ENCODE peak calls at places on chromosomes 6 and 20, in six cellular contexts. Z is testis, M is tibial artery, W is adrenal gland, U is HFF-Myc, C is BJ. K is an unnamed sample.

GRCh38 chr6:110495949-110496348 is 19.5 kb upstream of the SLC22A16 start:
- DNase-seq in Z (peak), M (no peak), W (peak), U (no peak), C (no peak), K (no peak)

GRCh38 chr6:48835421-48835958 is 627.6 kb downstream of the MMUT start:
- DNase-seq in Z (no peak), U (peak), C (no peak), M (no peak), W (no peak), K (peak)

GRCh38 chr6:71414486-71414885 is 125.9 kb downstream of the OGFRL1 start:
- DNase-seq in M (no peak), U (no peak), C (no peak), W (no peak), Z (no peak), K (no peak)

GRCh38 chr6:36376183-36376582 is 11.3 kb downstream of the ETV7 start:
- DNase-seq in M (no peak), Z (no peak), C (no peak), W (no peak), U (no peak), K (no peak)

GRCh38 chr6:293185-294174 is 1.2 kb downstream of the DUSP22 start:
- DNase-seq in W (no peak), U (no peak), Z (peak), M (peak), C (no peak), K (no peak)

GRCh38 chr20:49508435-49509199 is 26.1 kb upstream of the KCNB1 start:
- DNase-seq in M (no peak), W (no peak), U (peak), Z (no peak), C (no peak), K (peak)

GRCh38 chr20:63045401-63045800 is 38.6 kb upstream of the BHLHE23 start:
- DNase-seq in C (no peak), U (no peak), Z (no peak), W (no peak), M (no peak), K (no peak)

GRCh38 chr6:132218063-132218696 is 183.1 kb downstream of the MOXD1 start:
- DNase-seq in Z (no peak), C (no peak), U (no peak), W (no peak), M (no peak), K (no peak)

GRCh38 chr6:27297484-27297856 is 14.6 kb downstream of the POM121L2 start:
- DNase-seq in Z (no peak), U (no peak), M (no peak), W (no peak), C (no peak), K (no peak)

GRCh38 chr20:59895908-59896307 is 37.5 kb downstream of the SYCP2 start:
- DNase-seq in Z (no peak), C (no peak), U (no peak), M (no peak), W (no peak), K (no peak)

GRCh38 chr20:45083127-45083526 is 17.8 kb downstream of the KCNS1 start:
- DNase-seq in W (no peak), Z (no peak), U (no peak), M (no peak), C (no peak), K (no peak)

GRCh38 chr20:45085289-45085688 is 15.6 kb downstream of the KCNS1 start:
- DNase-seq in W (no peak), C (no peak), Z (no peak), M (no peak), U (no peak), K (no peak)

GRCh38 chr20:45082468-45082867 is 18.5 kb downstream of the KCNS1 start:
- DNase-seq in M (no peak), U (no peak), Z (no peak), C (no peak), W (no peak), K (no peak)

GRCh38 chr20:45077559-45077958 is 23.4 kb downstream of the KCNS1 start:
- DNase-seq in M (no peak), W (no peak), Z (no peak), C (no peak), U (no peak), K (no peak)

DNA sequence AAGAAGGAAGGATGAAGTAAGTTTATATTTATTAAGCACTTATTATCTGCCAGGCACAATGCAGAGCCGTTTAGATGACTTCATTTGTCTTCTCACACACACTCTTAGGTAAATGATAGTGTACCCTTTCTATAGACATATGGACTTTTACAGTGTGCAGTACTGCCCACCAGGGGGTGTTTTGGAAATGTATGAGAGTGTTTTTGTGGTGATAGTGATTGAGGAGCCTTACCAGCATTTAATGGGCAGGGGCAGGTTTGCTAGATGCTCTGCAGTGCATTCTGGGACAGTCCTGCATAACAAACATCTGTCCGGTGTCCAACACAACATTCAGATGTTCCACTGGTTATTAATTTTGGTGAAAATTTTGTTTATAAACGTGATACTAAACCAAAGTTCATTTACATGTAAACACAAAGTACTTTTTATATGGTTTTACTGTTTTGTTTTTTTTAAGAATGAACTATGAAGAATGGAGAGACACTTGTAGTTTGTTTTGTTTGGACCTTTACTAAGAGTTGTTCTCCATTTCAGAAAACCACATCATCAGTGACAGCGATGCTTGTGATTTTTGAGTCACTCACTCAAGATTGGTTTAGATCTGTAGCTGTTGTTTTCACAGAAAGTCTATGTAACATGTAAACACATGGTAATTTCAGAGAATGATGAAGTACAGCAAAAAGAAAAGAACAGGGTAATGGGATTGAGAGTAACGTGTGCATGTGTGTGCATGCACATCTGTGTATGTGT is 19.9 kb downstream of the KCNS1 start:
- DNase-seq in Z (no peak), C (no peak), W (no peak), M (no peak), U (no peak), K (peak)
- TF ChIP-seq CTCF in Z (peak), C (peak), W (no peak), M (no peak), U (peak), K (peak)

DNA sequence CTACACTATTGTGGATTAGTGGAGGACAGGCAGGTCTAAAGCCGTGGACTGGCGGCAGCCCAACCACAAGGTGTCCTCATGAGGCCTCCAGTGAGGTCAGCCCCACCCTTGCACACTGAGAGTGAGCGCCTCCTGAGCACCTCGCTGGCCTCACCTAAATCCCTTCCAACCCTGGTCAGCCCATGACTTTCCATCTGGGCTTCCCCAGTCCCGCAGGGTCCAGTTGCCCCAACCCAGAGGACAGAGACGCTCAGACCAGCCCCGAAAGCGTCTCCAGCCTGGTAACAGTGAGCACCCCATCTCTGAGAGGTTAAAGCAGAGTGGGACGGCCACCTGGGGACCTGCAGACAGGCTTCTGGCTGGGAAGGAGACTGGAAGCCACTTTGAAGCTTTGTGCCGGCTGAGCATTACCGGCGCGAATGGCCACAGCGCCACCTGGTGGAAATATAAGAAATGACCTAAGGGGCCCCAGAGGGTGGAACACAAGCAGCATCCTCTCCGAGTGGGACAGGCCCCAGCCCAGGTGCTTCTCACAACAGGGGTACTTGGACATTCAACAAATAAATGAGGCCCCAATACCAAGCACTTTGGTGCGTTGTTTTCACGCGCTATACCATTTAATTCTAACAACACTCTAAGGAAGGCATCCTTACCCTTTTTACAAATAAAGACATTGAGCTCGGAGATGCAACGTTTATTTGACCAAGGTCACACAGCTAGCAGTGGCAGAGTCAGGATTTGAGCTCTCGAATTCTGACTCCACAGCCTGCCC is 65.7 kb upstream of the TOP1 start:
- DNase-seq in C (no peak), W (peak), Z (peak), U (no peak), M (peak), K (peak)
- H3K4me3 ChIP-seq in C (no peak), W (no peak), Z (no peak), U (no peak), M (no peak), K (no peak)

DNA sequence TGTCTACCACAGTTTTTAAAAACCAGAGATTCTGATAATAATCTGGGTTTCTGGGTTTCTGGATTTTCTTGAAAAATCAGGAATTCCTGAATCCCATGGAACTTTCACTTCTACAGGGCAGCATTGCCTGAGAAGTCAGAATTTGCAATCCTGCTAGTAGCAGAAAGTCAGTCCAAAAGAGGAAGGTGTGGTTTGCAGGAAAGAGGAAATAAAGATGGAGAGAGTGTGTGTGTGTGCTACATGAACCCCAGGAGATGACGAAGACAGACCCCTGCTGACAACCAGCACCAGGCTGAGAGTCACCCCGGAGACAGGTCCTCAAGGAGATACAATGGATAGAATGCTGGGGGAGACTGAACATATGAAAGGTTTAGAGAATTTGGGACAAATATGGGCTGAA is 44.9 kb downstream of the PRND start:
- DNase-seq in U (no peak), W (peak), Z (no peak), M (no peak), C (no peak), K (no peak)
- TF ChIP-seq CTCF in U (no peak), W (no peak), Z (no peak), M (no peak), C (no peak), K (no peak)

DNA sequence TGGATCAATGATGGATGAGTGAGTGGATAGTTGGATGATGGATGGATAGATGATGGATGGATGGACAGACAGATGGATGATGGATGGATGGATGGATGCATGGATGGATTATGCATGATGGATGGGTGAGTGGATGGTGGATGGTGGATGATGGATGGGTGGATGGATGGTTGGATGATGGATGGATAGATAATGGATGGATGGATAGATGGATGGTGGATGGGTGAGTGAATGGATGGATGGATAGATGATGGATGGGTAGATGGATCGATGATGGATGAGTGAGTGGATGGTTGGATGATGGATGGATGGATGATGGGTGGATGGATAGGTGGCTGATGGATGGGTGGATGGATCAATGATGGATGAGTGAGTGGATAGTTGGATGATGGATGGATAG is 176.0 kb downstream of the TAF4 start:
- DNase-seq in W (no peak), M (no peak), Z (no peak), U (no peak), C (no peak), K (no peak)
- H3K4me3 ChIP-seq in W (no peak), M (no peak), Z (no peak), U (no peak), C (no peak), K (no peak)

GRCh38 chr6:30763618-30764489 is 19.5 kb upstream of the IER3 start:
- DNase-seq in M (no peak), W (no peak), U (no peak), Z (no peak), C (no peak), K (peak)
- TF ChIP-seq CTCF in M (no peak), W (peak), U (no peak), Z (no peak), C (peak), K (no peak)

DNA sequence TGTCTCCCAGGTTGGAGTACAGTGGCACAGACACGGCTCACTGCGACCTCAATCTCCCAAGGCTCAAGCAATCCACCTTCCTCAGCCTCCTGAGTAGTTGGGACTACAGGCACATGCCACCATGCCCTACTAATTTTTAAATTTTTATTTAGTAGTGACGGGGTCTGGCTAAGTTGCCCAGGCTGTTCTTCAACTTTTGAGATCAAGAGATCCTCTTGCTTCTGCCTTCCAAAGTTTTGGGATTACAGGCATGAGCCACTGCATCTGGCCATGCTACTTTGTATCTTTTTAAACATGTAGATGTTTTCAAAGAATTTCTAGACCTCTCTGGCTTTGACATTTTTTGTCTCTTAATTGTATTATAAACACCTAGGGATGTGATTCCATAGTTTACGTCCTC is 1.4 kb downstream of the ADAT2 start:
- DNase-seq in C (no peak), U (no peak), M (no peak), W (no peak), Z (no peak), K (no peak)
- H3K4me3 ChIP-seq in C (no peak), U (peak), M (peak), W (no peak), Z (peak), K (peak)

DNA sequence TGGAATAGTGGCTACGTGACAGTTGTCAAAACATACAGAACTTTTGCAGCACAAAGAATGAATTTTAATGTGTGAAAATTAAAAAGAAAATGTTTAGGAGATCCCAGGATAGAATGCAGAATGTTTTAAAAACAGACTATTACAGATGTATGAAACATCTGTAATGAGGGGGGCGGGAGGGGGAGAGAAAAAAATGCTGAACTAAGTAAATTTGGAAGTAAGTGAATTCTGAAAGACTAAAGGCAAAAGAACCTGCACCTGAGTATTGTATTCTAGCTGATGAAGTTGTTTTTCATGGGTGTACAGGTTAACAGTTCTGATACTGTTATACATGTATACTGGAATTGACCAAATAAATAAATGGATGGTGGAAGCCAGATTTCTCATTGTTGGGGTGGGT is 178.8 kb downstream of the ZFAND3 start:
- DNase-seq in U (no peak), W (no peak), C (no peak), Z (no peak), M (no peak), K (no peak)
- TF ChIP-seq CTCF in U (no peak), W (no peak), C (no peak), Z (no peak), M (no peak), K (no peak)

GRCh38 chr20:22579711-22580697 is 4.4 kb downstream of the FOXA2 start:
- DNase-seq in Z (no peak), M (no peak), C (no peak), W (no peak), U (no peak), K (no peak)
- H3K4me3 ChIP-seq in Z (no peak), M (no peak), C (no peak), W (no peak), U (no peak), K (no peak)

DNA sequence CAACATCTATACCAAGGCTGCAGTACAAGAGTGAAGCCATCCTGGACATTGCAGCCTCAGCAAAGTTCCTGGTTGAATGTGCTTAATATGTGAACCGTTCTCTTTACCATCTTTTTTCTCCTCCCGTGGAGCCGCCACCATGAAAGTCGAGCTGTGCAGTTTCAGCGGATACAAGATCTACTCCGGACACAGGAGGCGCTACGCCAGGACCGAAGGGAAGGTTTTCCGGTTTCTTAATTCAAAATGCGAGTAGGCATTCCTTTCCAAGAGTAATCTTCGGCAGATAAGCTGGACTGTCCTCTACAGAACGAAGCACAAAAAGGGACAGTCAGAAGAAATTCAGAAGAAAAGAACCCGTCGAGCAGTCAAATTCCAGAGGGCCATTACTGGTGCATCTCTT is 8.4 kb upstream of the LINC00237 start:
- DNase-seq in Z (no peak), W (no peak), C (no peak), U (no peak), M (no peak), K (no peak)
- TF ChIP-seq CTCF in Z (no peak), W (no peak), C (no peak), U (no peak), M (no peak), K (no peak)

K was measured in foreskin fibroblast.